ENCODE peak calls at places on chromosome 10, in five cellular contexts. H is NCI-H526, S is fibroblast of pulmonary artery, R is Ammon's horn, T is Kasumi-1. Y is an unnamed sample.

GRCh38 chr10:91090761-91091529 is 129.5 kb upstream of the PCGF5 start:
- DNase-seq in H (no peak), S (no peak), R (peak; percentile 14), T (peak; percentile 4), Y (no peak)

GRCh38 chr10:125102821-125103220 is 57.5 kb downstream of the CTBP2 start:
- DNase-seq in H (no peak), S (no peak), R (no peak), T (no peak), Y (no peak)

GRCh38 chr10:96565774-96566173 is 21.0 kb downstream of the TM9SF3 start:
- DNase-seq in H (no peak), S (peak; percentile 49), R (no peak), T (no peak), Y (no peak)

GRCh38 chr10:18583575-18584270 is 67.7 kb downstream of the NSUN6 start:
- DNase-seq in H (no peak), S (peak; percentile 39), R (no peak), T (peak; percentile 73), Y (no peak)

GRCh38 chr10:79463578-79464496 is 18.4 kb upstream of the ZCCHC24 start:
- DNase-seq in H (no peak), S (no peak), R (no peak), T (no peak), Y (no peak)

GRCh38 chr10:79063071-79063491 is 5.7 kb upstream of the ZMIZ1 start:
- DNase-seq in H (no peak), S (no peak), R (no peak), T (peak; percentile 64), Y (no peak)

GRCh38 chr10:62352356-62352963 is 21.7 kb upstream of the ZNF365 start:
- DNase-seq in H (no peak), S (peak; percentile 5), R (no peak), T (no peak), Y (no peak)

GRCh38 chr10:6108631-6109443 is 20.0 kb downstream of the RBM17 start:
- DNase-seq in H (no peak), S (peak; percentile 69), R (peak; percentile 61), T (peak; percentile 74), Y (peak; percentile 73)

GRCh38 chr10:88254091-88254490 is 329.0 kb downstream of the RNLS start:
- DNase-seq in H (no peak), S (peak; percentile 72), R (no peak), T (no peak), Y (no peak)

GRCh38 chr10:28738200-28738599 is 60.9 kb downstream of the BAMBI start:
- DNase-seq in H (no peak), S (no peak), R (no peak), T (no peak), Y (no peak)

GRCh38 chr10:105206616-105207015 is 565.5 kb downstream of the SORCS3 start:
- DNase-seq in H (no peak), S (no peak), R (no peak), T (no peak), Y (no peak)

GRCh38 chr10:9069136-9069535 is 1014.6 kb downstream of the GATA3 start:
- DNase-seq in H (no peak), S (no peak), R (no peak), T (no peak), Y (no peak)

GRCh38 chr10:32110790-32111189 is 54.6 kb upstream of the KIF5B start:
- DNase-seq in H (no peak), S (no peak), R (no peak), T (no peak), Y (no peak)

GRCh38 chr10:14758994-14759664 is 15.6 kb downstream of the FAM107B start:
- DNase-seq in H (no peak), S (no peak), R (no peak), T (peak; percentile 16), Y (no peak)

GRCh38 chr10:99621454-99622246 is 1.4 kb upstream of the SLC25A28 start:
- DNase-seq in H (peak; percentile 40), S (no peak), R (no peak), T (peak; percentile 89), Y (no peak)

GRCh38 chr10:4586756-4587155 is 239.3 kb upstream of the AKR1E2 start:
- DNase-seq in H (no peak), S (no peak), R (no peak), T (no peak), Y (no peak)

GRCh38 chr10:119131512-119132240 is 27.8 kb downstream of the DENND10 start:
- DNase-seq in H (no peak), S (peak; percentile 73), R (peak; percentile 53), T (peak; percentile 98), Y (peak; percentile 69)

GRCh38 chr10:85643171-85643838 is 723.3 kb downstream of the GRID1 start:
- DNase-seq in H (no peak), S (no peak), R (no peak), T (no peak), Y (no peak)

GRCh38 chr10:16756561-16757221 is 60.5 kb downstream of the RSU1 start:
- DNase-seq in H (no peak), S (peak; percentile 60), R (no peak), T (no peak), Y (no peak)

GRCh38 chr10:61125560-61126250 is 181.7 kb upstream of the RHOBTB1 start:
- DNase-seq in H (no peak), S (no peak), R (no peak), T (no peak), Y (no peak)

GRCh38 chr10:18140957-18141888 is 999 bp downstream of the CACNB2 start:
- DNase-seq in H (peak; percentile 24), S (no peak), R (peak; percentile 10), T (no peak), Y (no peak)

GRCh38 chr10:86210416-86210815 is 156.2 kb downstream of the GRID1 start:
- DNase-seq in H (no peak), S (no peak), R (no peak), T (no peak), Y (no peak)

GRCh38 chr10:76461024-76461423 is 1029.6 kb downstream of the LRMDA start:
- DNase-seq in H (no peak), S (no peak), R (no peak), T (no peak), Y (no peak)

GRCh38 chr10:71555087-71555728 is 158.5 kb downstream of the CDH23 start:
- DNase-seq in H (no peak), S (no peak), R (no peak), T (no peak), Y (no peak)

GRCh38 chr10:97483526-97483925 is 14.7 kb downstream of the MMS19 start:
- DNase-seq in H (no peak), S (peak; percentile 39), R (no peak), T (no peak), Y (no peak)

GRCh38 chr10:21740989-21741388 is 207.0 kb downstream of the MLLT10 start:
- DNase-seq in H (no peak), S (no peak), R (no peak), T (no peak), Y (no peak)

GRCh38 chr10:25130911-25131310 is 43.9 kb upstream of the GPR158 start:
- DNase-seq in H (no peak), S (peak; percentile 64), R (no peak), T (no peak), Y (no peak)